ENCODE peak calls at places on chromosome 7, in eight cellular contexts. I is OCI-LY7, F is tibial nerve, A is heart right ventricle, O is psoas muscle, D is fibroblast of lung, E is HCT116, W is BE2C. M is an unnamed sample.

GRCh38 chr7:28661826-28662225 is 249.5 kb downstream of the CREB5 start:
- DNase-seq in O (no peak), W (no peak), A (no peak), D (no peak), F (no peak), E (no peak), I (no peak), M (no peak)

GRCh38 chr7:29163854-29164253 is 17.5 kb upstream of the CPVL start:
- DNase-seq in I (no peak), D (no peak), O (no peak), W (no peak), F (no peak), E (no peak), A (no peak), M (no peak)

GRCh38 chr7:98202367-98203195 is 8.7 kb upstream of the BHLHA15 start:
- DNase-seq in F (no peak), A (no peak), O (no peak), I (peak), W (no peak), D (no peak), E (no peak), M (no peak)

GRCh38 chr7:51665045-51665785 is 348.6 kb upstream of the COBL start:
- DNase-seq in O (no peak), F (no peak), W (no peak), E (no peak), D (no peak), A (no peak), I (no peak), M (no peak)

GRCh38 chr7:130649004-130649790 is 19.4 kb downstream of the COPG2 start:
- DNase-seq in D (peak), W (no peak), F (no peak), A (no peak), O (no peak), I (no peak), E (peak), M (peak)

GRCh38 chr7:143429770-143430698 is 13.2 kb upstream of the TAS2R60 start:
- DNase-seq in D (peak), A (no peak), O (no peak), W (no peak), F (no peak), E (no peak), I (no peak), M (peak)

GRCh38 chr7:116524609-116525297 is at the start of gene CAV1:
- DNase-seq in E (peak), F (peak), D (peak), A (peak), O (peak), W (no peak), I (no peak), M (peak)

GRCh38 chr7:21361413-21362130 is 66.3 kb upstream of the SP4 start:
- DNase-seq in E (no peak), F (no peak), O (no peak), A (no peak), D (no peak), I (no peak), W (no peak), M (no peak)

GRCh38 chr7:2928613-2929311 is 84.7 kb upstream of the GNA12 start:
- DNase-seq in I (no peak), E (no peak), W (peak), A (no peak), D (no peak), F (no peak), O (no peak), M (no peak)

GRCh38 chr7:155104913-155105312 is 34.8 kb downstream of the HTR5A start:
- DNase-seq in F (no peak), W (no peak), A (no peak), E (no peak), O (no peak), D (no peak), I (no peak), M (no peak)

GRCh38 chr7:133199831-133200230 is 53.0 kb upstream of the EXOC4 start:
- DNase-seq in W (no peak), F (no peak), O (no peak), A (no peak), D (no peak), E (no peak), I (no peak), M (no peak)

GRCh38 chr7:27143022-27143949 is at the start of gene HOXA5:
- DNase-seq in D (peak), O (peak), F (no peak), E (no peak), I (peak), W (peak), A (no peak), M (peak)

GRCh38 chr7:27141591-27142561 is 1.6 kb downstream of the HOXA5 start:
- DNase-seq in A (no peak), W (no peak), O (no peak), I (no peak), F (no peak), E (no peak), D (peak), M (no peak)

GRCh38 chr7:27143950-27144798 is 693 bp upstream of the HOXA5 start:
- DNase-seq in E (no peak), I (no peak), W (no peak), F (no peak), O (no peak), D (no peak), A (no peak), M (no peak)

GRCh38 chr7:27141138-27141537 is 2.3 kb downstream of the HOXA5 start:
- DNase-seq in F (no peak), I (no peak), W (no peak), O (no peak), E (no peak), D (no peak), A (no peak), M (no peak)

DNA sequence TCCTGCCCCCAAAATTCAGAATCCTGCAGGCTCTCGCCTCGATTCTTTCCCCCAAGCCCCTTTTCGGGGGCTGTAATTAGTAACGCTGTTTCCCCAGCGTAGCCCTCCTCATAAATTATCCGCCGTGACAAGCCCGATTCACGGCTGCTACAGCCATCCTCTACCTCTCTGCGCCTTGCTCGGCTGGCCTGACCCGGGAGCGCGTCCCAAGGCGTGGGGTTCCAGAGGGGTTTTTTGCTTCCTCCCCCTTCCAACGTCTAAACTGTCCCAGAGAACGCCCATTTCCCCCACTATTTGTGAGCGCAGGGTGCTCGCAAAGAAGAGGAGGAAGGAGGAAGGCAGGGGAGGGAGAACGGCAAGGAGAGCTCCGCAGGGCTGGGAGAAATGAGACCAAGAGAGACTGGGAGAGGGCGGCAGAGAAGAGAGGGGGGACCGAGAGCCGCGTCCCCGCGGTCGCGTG is 889 bp downstream of the HOXA5 start:
- DNase-seq in F (no peak), D (no peak), W (no peak), E (no peak), A (no peak), O (no peak), I (no peak), M (no peak)
- H3K4me3 ChIP-seq in F (peak), D (peak), W (no peak), E (no peak), A (peak), O (peak), I (no peak), M (peak)

GRCh38 chr7:1057416-1058291 is 13.3 kb downstream of the GPR146 start:
- DNase-seq in A (no peak), F (no peak), I (no peak), O (no peak), D (no peak), W (no peak), E (no peak), M (no peak)
- TF ChIP-seq CTCF in A (no peak), F (no peak), I (no peak), O (no peak), D (no peak), W (no peak), E (no peak), M (no peak)

DNA sequence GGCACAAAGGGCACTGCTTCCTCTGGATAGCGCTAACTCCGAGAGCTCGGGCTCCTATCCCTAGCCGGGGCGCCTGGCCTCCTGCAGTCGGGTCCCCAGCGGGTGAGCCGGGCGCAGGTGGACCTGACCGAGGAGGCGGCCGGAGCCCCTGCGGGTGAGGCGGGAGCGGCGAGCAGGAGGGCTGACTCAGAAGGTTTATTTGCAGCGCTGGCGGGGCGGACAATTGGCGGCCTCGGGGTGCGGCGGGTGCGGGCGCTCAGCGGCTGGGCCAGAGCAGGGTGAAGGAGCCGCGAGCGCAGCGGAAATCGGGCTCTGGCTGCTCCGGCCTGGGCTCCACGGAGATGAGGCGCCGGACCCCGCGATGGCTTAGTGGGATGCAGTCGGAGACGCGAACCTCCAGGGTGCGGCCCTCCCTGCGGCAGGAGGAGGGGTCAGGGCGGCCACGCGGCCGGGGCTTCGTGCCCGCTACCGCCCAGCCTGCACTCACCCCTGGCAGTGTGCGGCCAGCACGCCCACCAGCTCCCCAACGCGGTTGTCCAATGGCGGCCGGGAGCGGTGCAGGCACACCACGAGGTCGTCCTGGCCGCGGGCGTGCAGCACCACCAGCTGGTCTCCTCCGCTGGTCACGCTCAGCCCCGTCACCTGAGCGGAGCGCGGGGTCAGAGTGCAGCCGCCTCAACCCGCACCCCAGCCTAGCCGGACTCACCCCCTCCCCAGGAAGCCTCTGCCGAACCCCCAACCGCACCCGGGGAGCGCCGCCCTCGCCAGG is 16.1 kb downstream of the MYO1G start:
- DNase-seq in O (peak), F (no peak), I (no peak), A (no peak), D (peak), E (no peak), W (peak), M (peak)
- H3K4me3 ChIP-seq in O (peak), F (peak), I (no peak), A (peak), D (no peak), E (no peak), W (no peak), M (peak)

GRCh38 chr7:16764942-16765341 is 11.4 kb downstream of the TSPAN13 start:
- DNase-seq in D (no peak), E (no peak), I (no peak), W (no peak), A (no peak), O (no peak), F (no peak), M (no peak)

GRCh38 chr7:16762177-16762576 is 8.6 kb downstream of the TSPAN13 start:
- DNase-seq in F (no peak), D (no peak), O (no peak), I (no peak), E (no peak), A (no peak), W (no peak), M (no peak)

GRCh38 chr7:16770657-16771329 is 17.2 kb downstream of the TSPAN13 start:
- DNase-seq in W (no peak), O (no peak), F (no peak), I (no peak), E (no peak), D (no peak), A (no peak), M (no peak)

GRCh38 chr7:16759840-16760239 is 6.3 kb downstream of the TSPAN13 start:
- DNase-seq in D (no peak), F (no peak), A (no peak), I (no peak), E (no peak), W (no peak), O (no peak), M (no peak)

GRCh38 chr7:16765436-16765859 is 11.9 kb downstream of the TSPAN13 start:
- DNase-seq in D (no peak), O (no peak), E (no peak), I (no peak), W (no peak), A (no peak), F (no peak), M (no peak)
- TF ChIP-seq CTCF in D (no peak), O (no peak), E (no peak), I (no peak), W (no peak), A (no peak), F (no peak), M (no peak)

DNA sequence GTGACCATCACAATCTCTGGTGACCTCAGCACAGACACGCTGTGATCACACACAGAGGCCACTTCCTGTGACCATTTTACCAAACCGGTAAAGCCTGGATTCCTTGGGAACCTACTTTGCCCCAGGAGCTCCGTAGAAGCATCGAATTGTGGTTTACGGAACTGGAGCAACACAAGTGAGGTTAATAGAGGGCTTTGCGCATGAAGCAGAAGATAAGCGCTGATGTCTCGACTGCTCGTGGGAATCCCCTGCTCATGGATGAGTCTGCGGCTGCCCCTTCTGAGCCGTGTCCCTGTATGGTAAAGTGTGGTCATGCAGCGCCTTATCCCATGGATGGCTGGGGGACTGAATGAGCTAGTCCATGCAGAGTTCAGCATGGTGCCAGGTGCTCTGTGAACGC is 53.6 kb downstream of the VIPR2 start:
- DNase-seq in I (no peak), O (no peak), W (no peak), E (no peak), A (no peak), D (no peak), F (no peak), M (no peak)
- H3K4me3 ChIP-seq in I (no peak), O (no peak), W (no peak), E (no peak), A (no peak), D (no peak), F (no peak), M (no peak)

GRCh38 chr7:127946081-127946480 is 85.2 kb downstream of the LRRC4 start:
- DNase-seq in D (no peak), I (no peak), F (no peak), A (no peak), O (no peak), E (no peak), W (no peak), M (no peak)

GRCh38 chr7:127941471-127941870 is 89.8 kb downstream of the LRRC4 start:
- DNase-seq in A (no peak), O (no peak), I (no peak), W (no peak), F (no peak), D (no peak), E (no peak), M (no peak)

GRCh38 chr7:127946847-127947246 is 84.4 kb downstream of the LRRC4 start:
- DNase-seq in I (no peak), D (peak), F (no peak), A (no peak), O (no peak), E (no peak), W (no peak), M (no peak)

GRCh38 chr7:127940365-127941160 is 90.7 kb downstream of the LRRC4 start:
- DNase-seq in D (peak), F (no peak), I (no peak), A (no peak), O (no peak), E (no peak), W (no peak), M (no peak)

DNA sequence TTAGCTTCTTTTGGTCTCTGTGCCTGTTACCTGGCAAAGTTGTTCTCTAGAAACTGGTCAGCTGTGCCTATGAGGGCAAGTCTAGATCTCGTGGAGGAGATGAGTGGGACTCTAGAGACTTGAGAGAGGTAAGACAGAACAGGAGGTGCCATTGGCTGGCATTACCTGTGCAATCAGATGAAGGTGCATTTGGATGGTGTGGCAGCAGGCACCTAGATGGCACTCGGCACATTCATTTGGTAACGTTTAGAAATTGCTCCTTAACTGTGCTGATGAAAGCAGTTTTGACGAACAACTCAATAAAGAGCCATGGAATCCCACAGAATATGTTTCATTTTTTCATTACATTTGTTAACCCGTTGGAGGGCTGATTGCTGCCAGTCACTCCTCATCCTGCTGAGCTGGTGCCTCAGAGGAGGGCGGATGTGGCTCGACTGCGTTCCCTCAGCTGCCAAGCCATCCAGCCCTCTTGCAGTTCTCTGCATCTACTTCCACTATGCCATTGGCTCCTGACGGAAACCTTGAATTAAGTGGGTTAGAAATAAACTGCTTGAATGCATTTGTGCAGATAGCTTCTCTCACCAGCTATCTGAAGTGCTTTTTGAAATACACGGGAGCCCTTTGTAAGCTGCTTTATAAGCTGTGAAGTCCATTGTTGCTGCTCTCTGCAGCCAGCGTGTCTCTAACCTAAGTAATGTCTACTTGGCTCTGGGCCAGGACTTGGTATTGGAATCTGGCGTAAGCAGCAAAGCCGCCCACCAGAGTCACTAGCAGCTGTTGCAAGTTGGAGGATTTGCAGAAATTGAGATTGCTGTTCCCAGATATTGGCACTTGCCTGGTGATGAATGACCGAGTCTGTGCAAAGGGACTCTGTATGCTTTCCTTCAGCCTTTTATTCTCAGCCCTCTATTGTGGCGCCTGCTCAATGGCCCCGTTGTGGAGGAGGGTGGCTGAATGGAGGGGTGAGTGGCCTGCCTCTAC is 87.4 kb downstream of the LRRC4 start:
- DNase-seq in E (no peak), D (peak), A (no peak), O (no peak), I (no peak), F (no peak), W (peak), M (peak)
- TF ChIP-seq CTCF in E (no peak), D (no peak), A (no peak), O (no peak), I (no peak), F (no peak), W (no peak), M (no peak)

DNA sequence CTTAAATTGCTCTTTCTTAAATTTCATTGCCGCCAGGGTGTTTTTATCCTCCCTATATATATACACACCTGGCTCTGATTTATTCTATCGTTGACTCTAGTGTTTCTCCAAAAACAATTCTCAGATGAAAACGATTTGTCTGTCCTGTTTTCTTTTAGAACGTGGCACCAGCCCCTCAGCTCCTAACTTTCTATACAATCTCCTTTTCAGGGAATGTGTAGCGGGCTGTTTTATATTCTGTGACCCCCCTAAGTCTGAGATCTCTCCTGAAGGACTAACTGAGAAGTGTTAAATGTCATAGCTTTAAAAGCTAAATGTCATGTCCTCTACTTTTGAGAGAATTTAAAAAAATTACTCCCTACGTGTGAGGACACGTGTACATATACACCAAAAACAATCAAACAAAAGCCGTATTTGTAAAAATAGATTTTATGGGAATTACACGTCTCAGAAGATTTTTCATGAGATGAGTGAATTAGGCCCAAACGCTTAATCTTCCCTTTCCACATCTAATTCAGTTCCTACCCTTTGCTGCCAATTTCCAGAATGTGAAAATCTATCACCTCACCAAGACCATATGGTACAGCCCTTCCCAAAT is 791 bp upstream of the CTTNBP2 start:
- DNase-seq in D (no peak), W (no peak), F (no peak), I (no peak), A (no peak), O (no peak), E (no peak), M (no peak)
- H3K4me3 ChIP-seq in D (peak), W (no peak), F (peak), I (no peak), A (peak), O (peak), E (peak), M (peak)

GRCh38 chr7:151339651-151340377 is 1.8 kb upstream of the NUB1 start:
- DNase-seq in D (no peak), O (no peak), I (no peak), E (no peak), A (no peak), F (no peak), W (no peak), M (no peak)
- TF ChIP-seq CTCF in D (no peak), O (no peak), I (no peak), E (no peak), A (no peak), F (no peak), W (no peak), M (no peak)

GRCh38 chr7:157138424-157139141 is at the start of gene UBE3C:
- DNase-seq in F (peak), O (peak), D (peak), I (peak), W (peak), A (peak), E (peak), M (peak)

GRCh38 chr7:157139142-157140117 is 704 bp downstream of the UBE3C start:
- DNase-seq in W (peak), O (peak), A (peak), F (no peak), E (no peak), D (peak), I (peak), M (peak)

GRCh38 chr7:157143788-157144187 is 5.1 kb downstream of the UBE3C start:
- DNase-seq in O (no peak), F (no peak), I (no peak), A (no peak), E (no peak), D (no peak), W (no peak), M (no peak)

GRCh38 chr7:157140118-157140905 is 1.6 kb downstream of the UBE3C start:
- DNase-seq in I (peak), F (no peak), E (no peak), O (no peak), D (no peak), A (no peak), W (no peak), M (no peak)

GRCh38 chr7:157141525-157142060 is 2.9 kb downstream of the UBE3C start:
- DNase-seq in W (no peak), I (no peak), A (no peak), D (no peak), F (no peak), O (no peak), E (no peak), M (no peak)
- H3K4me3 ChIP-seq in W (no peak), I (no peak), A (no peak), D (no peak), F (no peak), O (no peak), E (no peak), M (no peak)

GRCh38 chr7:15503603-15504280 is 58.1 kb downstream of the AGMO start:
- DNase-seq in O (no peak), E (no peak), W (no peak), I (no peak), A (no peak), F (no peak), D (peak), M (peak)
- TF ChIP-seq CTCF in O (no peak), E (no peak), W (no peak), I (no peak), A (no peak), F (no peak), D (peak), M (peak)

M was measured in fibroblast of pulmonary artery.